ENCODE peak calls at places on chromosomes 6 and 20, in six cellular contexts. L is testis, Z is adrenal gland, K is PC-3, Q is pancreas, M is uterus. U is an unnamed sample.

GRCh38 chr6:169087436-169088046 is 166.1 kb downstream of the THBS2 start:
- DNase-seq in M (no peak), Z (no peak), L (no peak), Q (no peak), K (no peak), U (no peak)

GRCh38 chr6:157427969-157428368 is 47.0 kb downstream of the ZDHHC14 start:
- DNase-seq in Q (no peak), L (no peak), M (no peak), Z (no peak), K (no peak), U (no peak)

GRCh38 chr6:51675551-51676275 is 411.7 kb downstream of the PKHD1 start:
- DNase-seq in Q (no peak), M (no peak), Z (no peak), L (no peak), K (peak; percentile 14), U (peak; percentile 33)

GRCh38 chr6:147586044-147586443 is 77.6 kb downstream of the SAMD5 start:
- DNase-seq in M (peak; percentile 20), L (peak; percentile 73), Q (no peak), K (peak; percentile 50), Z (peak; percentile 52), U (no peak)

GRCh38 chr20:1844723-1845523 is 50.3 kb upstream of the SIRPA start:
- DNase-seq in L (peak; percentile 36), M (no peak), Q (no peak), K (no peak), Z (no peak), U (no peak)

GRCh38 chr6:89895273-89895874 is 1.1 kb downstream of the GJA10 start:
- DNase-seq in Z (peak; percentile 40), Q (no peak), M (no peak), L (peak; percentile 37), K (peak; percentile 55), U (no peak)

GRCh38 chr6:100426689-100427338 is 37.9 kb downstream of the SIM1 start:
- DNase-seq in Z (no peak), Q (no peak), K (no peak), L (no peak), M (no peak), U (peak; percentile 62)

GRCh38 chr6:168272379-168273011 is 47.1 kb downstream of the DACT2 start:
- DNase-seq in M (no peak), Z (no peak), L (no peak), K (no peak), Q (no peak), U (peak; percentile 23)

GRCh38 chr6:33785766-33786165 is 3.2 kb downstream of the LEMD2 start:
- DNase-seq in L (no peak), Z (no peak), M (no peak), Q (no peak), K (peak; percentile 31), U (no peak)

GRCh38 chr6:31267504-31268371 is 4.2 kb downstream of the HLA-C start:
- DNase-seq in K (no peak), M (no peak), Q (no peak), Z (no peak), L (no peak), U (no peak)

GRCh38 chr6:161079566-161080262 is 88.1 kb downstream of the MAP3K4 start:
- DNase-seq in L (no peak), K (peak; percentile 73), M (peak; percentile 25), Z (no peak), Q (no peak), U (no peak)

GRCh38 chr6:162389353-162390085 is 338.0 kb downstream of the PRKN start:
- DNase-seq in Q (no peak), Z (no peak), L (no peak), M (no peak), K (no peak), U (no peak)

GRCh38 chr6:170461556-170462365 is 91.3 kb downstream of the PSMB1 start:
- DNase-seq in M (no peak), L (no peak), Q (no peak), Z (no peak), K (no peak), U (no peak)

GRCh38 chr20:62609170-62609786 is 33.0 kb upstream of the SLCO4A1 start:
- DNase-seq in L (peak; percentile 69), Z (no peak), M (no peak), K (no peak), Q (peak; percentile 10), U (no peak)

GRCh38 chr6:11103065-11103464 is 8.5 kb downstream of the ERVFRD-1 start:
- DNase-seq in Z (no peak), Q (no peak), M (no peak), L (no peak), K (no peak), U (no peak)

GRCh38 chr6:132687306-132687705 is 26.5 kb downstream of the VNN1 start:
- DNase-seq in K (peak; percentile 80), Q (no peak), M (no peak), Z (no peak), L (no peak), U (no peak)

GRCh38 chr6:56145616-56146015 is 101.8 kb downstream of the COL21A1 start:
- DNase-seq in Z (no peak), K (no peak), Q (no peak), M (no peak), L (no peak), U (no peak)

GRCh38 chr6:101830501-101831031 is 437.1 kb downstream of the GRIK2 start:
- DNase-seq in Q (no peak), L (no peak), K (no peak), M (no peak), Z (no peak), U (no peak)

GRCh38 chr20:1033751-1034419 is 31.8 kb upstream of the RSPO4 start:
- DNase-seq in Z (no peak), K (no peak), M (no peak), Q (no peak), L (no peak), U (no peak)

GRCh38 chr6:122677436-122677835 is 67.2 kb downstream of the PKIB start:
- DNase-seq in K (no peak), Q (no peak), L (no peak), M (no peak), Z (no peak), U (no peak)

GRCh38 chr20:63538204-63539091 is 1.3 kb upstream of the PTK6 start:
- DNase-seq in Q (peak; percentile 94), M (no peak), K (peak; percentile 98), Z (no peak), L (no peak), U (peak; percentile 80)

GRCh38 chr20:21322921-21323321 is 19.8 kb downstream of the XRN2 start:
- DNase-seq in K (no peak), L (no peak), M (no peak), Z (no peak), Q (no peak), U (no peak)

GRCh38 chr6:134123666-134124208 is 71.3 kb upstream of the SLC2A12 start:
- DNase-seq in M (no peak), L (peak; percentile 25), K (peak; percentile 74), Z (no peak), Q (no peak), U (peak; percentile 27)

GRCh38 chr6:27478706-27479318 is 5.9 kb upstream of the ZNF184 start:
- DNase-seq in Q (peak; percentile 86), M (peak; percentile 94), L (peak; percentile 96), K (peak; percentile 93), Z (peak; percentile 90), U (peak; percentile 94)

GRCh38 chr20:41142914-41143313 is 5.6 kb downstream of the PLCG1 start:
- DNase-seq in M (no peak), L (no peak), K (no peak), Q (no peak), Z (no peak), U (no peak)

GRCh38 chr6:105646391-105646867 is 243.5 kb upstream of the PREP start:
- DNase-seq in L (no peak), M (no peak), K (peak; percentile 41), Q (no peak), Z (no peak), U (no peak)

GRCh38 chr20:43536041-43536816 is 22.6 kb upstream of the SGK2 start:
- DNase-seq in Q (no peak), K (no peak), Z (peak; percentile 12), L (no peak), M (no peak), U (no peak)

GRCh38 chr20:44405785-44406571 is 50.5 kb downstream of the HNF4A start:
- DNase-seq in Q (no peak), M (no peak), K (no peak), L (no peak), Z (no peak), U (no peak)

GRCh38 chr6:11613858-11614257 is 76.3 kb downstream of the TMEM170B start:
- DNase-seq in L (no peak), Q (no peak), K (peak; percentile 94), M (no peak), Z (no peak), U (no peak)

DNA sequence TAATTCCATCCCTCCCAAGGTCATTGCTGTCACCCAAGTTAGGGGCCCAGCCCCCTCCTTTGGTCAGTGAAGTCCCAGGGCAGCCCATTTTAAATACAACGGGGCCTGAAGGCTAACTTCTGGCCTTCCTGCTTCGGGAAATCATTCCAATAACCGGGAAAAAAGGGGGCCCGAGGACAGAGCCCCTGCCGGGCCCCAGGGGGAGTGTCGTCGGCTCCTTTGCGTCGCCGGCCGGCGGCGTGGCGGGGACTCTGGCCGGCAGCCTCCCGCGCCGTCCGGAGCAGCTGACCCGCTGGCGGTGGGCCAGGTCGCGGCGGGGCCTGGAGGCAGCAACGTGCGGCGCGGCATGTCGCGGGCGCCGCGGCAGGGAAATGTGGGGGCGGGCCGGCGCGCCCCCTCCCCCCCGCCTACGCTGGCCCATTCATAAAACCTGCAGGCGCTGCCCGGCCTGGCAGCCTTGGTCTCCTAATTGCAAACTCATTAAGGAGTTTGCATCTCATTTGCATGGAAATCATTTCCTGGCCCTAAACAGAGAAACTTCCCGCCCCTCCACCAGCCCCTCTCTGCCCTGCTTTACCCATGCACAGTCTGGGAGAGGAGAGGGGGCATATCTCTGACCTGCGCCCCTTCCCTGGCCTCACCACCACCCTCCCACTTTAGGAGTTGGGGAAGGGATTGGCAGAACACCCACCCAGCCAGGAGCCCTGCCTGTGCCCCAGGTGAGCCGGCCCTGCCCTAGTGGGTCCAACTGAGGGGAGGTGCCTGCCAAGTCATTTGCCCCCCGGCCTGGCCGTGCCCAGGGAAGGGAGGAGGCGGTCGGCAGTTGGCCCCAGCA is 50.7 kb downstream of the MRPL14 start:
- DNase-seq in K (no peak), Z (peak; percentile 82), L (peak; percentile 54), M (peak; percentile 52), Q (peak; percentile 82), U (no peak)
- TF ChIP-seq CTCF in K (no peak), Z (no peak), L (no peak), M (peak; percentile 2), Q (no peak), U (no peak)

GRCh38 chr20:56807118-56807517 is 178.0 kb downstream of the TFAP2C start:
- DNase-seq in L (no peak), Q (no peak), M (no peak), Z (no peak), K (no peak), U (no peak)
- H3K27me3 ChIP-seq in L (no peaks in the 10 kb centered on the region), Q (no peaks in the 10 kb centered on the region), M (no peaks in the 10 kb centered on the region), Z (peaks cover 9% of the 10 kb centered on the region), K (no peaks in the 10 kb centered on the region), U (peaks cover 86% of the 10 kb centered on the region)

DNA sequence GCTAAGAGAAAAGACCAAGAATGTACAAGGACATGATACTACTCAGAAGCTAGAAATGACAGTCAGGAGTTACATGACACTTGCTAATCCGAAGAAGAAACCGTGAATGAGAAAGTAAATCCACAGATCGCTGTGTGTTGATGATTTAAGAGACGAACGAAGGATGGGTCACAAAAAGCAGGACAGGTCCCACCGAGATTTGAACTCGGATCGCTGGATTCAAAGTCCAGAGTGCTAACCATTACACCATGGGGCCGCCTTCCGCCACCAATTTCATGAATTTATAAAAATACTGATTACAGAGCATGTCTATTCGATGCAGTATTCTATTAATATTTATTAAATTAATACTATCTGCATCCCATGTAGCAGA is 54.0 kb upstream of the BTN3A2 start:
- DNase-seq in Z (peak; percentile 38), K (peak; percentile 59), M (no peak), L (no peak), Q (no peak), U (no peak)
- H3K4me3 ChIP-seq in Z (no peak overlapping the region), K (no peak overlapping the region), M (no peak overlapping the region), L (peak overlapping the region; percentile 58), Q (no peak overlapping the region), U (no peak overlapping the region)

GRCh38 chr6:139881728-139882211 is 507.3 kb upstream of the CITED2 start:
- DNase-seq in K (peak; percentile 54), Z (peak; percentile 51), M (no peak), L (peak; percentile 32), Q (no peak), U (peak; percentile 49)
- TF ChIP-seq CTCF in K (peak; percentile 74), Z (peak; percentile 64), M (peak; percentile 22), L (peak; percentile 48), Q (peak; percentile 52), U (peak; percentile 38)